ENCODE peak calls at places on chromosomes 4 and X, in six cellular contexts. One of them, this sample, is unnamed.

GRCh38 chr4:55363618-55364420 is 17.8 kb downstream of the SRD5A3 start:
- DNase-seq in gastrocnemius medialis: no peak
- DNase-seq in GM13976: no peak
- DNase-seq in activated B cell treated with CpG ODN at 0.5 μM for 24 hours: no peak
- DNase-seq in astrocyte of the spinal cord: no peak
- DNase-seq in tibial nerve: no peak
- DNase-seq in this sample: no peak

GRCh38 chrX:30215357-30215843 is at the start of gene MAGEB2:
- DNase-seq in gastrocnemius medialis: no peak
- DNase-seq in GM13976: no peak
- DNase-seq in activated B cell treated with CpG ODN at 0.5 μM for 24 hours: no peak
- DNase-seq in astrocyte of the spinal cord: no peak
- DNase-seq in tibial nerve: no peak
- DNase-seq in this sample: no peak

GRCh38 chr4:64068096-64068495 is 341.2 kb downstream of the TECRL start:
- DNase-seq in gastrocnemius medialis: no peak
- DNase-seq in GM13976: no peak
- DNase-seq in activated B cell treated with CpG ODN at 0.5 μM for 24 hours: no peak
- DNase-seq in astrocyte of the spinal cord: peak; percentile 1
- DNase-seq in tibial nerve: no peak
- DNase-seq in this sample: no peak

GRCh38 chr4:108586778-108587177 is 33.6 kb upstream of the RPL34 start:
- DNase-seq in gastrocnemius medialis: no peak
- DNase-seq in GM13976: no peak
- DNase-seq in activated B cell treated with CpG ODN at 0.5 μM for 24 hours: no peak
- DNase-seq in astrocyte of the spinal cord: no peak
- DNase-seq in tibial nerve: no peak
- DNase-seq in this sample: no peak

GRCh38 chrX:21770631-21771321 is 12.9 kb upstream of the SMPX start:
- DNase-seq in gastrocnemius medialis: no peak
- DNase-seq in GM13976: no peak
- DNase-seq in activated B cell treated with CpG ODN at 0.5 μM for 24 hours: no peak
- DNase-seq in astrocyte of the spinal cord: no peak
- DNase-seq in tibial nerve: no peak
- DNase-seq in this sample: no peak

GRCh38 chrX:123731987-123732678 is 719 bp downstream of the THOC2 start:
- DNase-seq in gastrocnemius medialis: no peak
- DNase-seq in GM13976: no peak
- DNase-seq in activated B cell treated with CpG ODN at 0.5 μM for 24 hours: no peak
- DNase-seq in astrocyte of the spinal cord: peak; percentile 24
- DNase-seq in tibial nerve: no peak
- DNase-seq in this sample: peak; percentile 19

GRCh38 chr4:10015140-10015753 is 6.0 kb downstream of the SLC2A9 start:
- DNase-seq in gastrocnemius medialis: no peak
- DNase-seq in GM13976: no peak
- DNase-seq in activated B cell treated with CpG ODN at 0.5 μM for 24 hours: no peak
- DNase-seq in astrocyte of the spinal cord: peak; percentile 10
- DNase-seq in tibial nerve: no peak
- DNase-seq in this sample: no peak

GRCh38 chr4:96166806-96167205 is 326.9 kb downstream of the PDHA2 start:
- DNase-seq in gastrocnemius medialis: no peak
- DNase-seq in GM13976: no peak
- DNase-seq in activated B cell treated with CpG ODN at 0.5 μM for 24 hours: no peak
- DNase-seq in astrocyte of the spinal cord: no peak
- DNase-seq in tibial nerve: no peak
- DNase-seq in this sample: no peak

GRCh38 chr4:10584042-10584441 is 100.5 kb downstream of the CLNK start:
- DNase-seq in gastrocnemius medialis: no peak
- DNase-seq in GM13976: peak; percentile 46
- DNase-seq in activated B cell treated with CpG ODN at 0.5 μM for 24 hours: no peak
- DNase-seq in astrocyte of the spinal cord: peak; percentile 89
- DNase-seq in tibial nerve: no peak
- DNase-seq in this sample: no peak

GRCh38 chr4:12679217-12679616 is 804.9 kb downstream of the RAB28 start:
- DNase-seq in gastrocnemius medialis: no peak
- DNase-seq in GM13976: peak; percentile 1
- DNase-seq in activated B cell treated with CpG ODN at 0.5 μM for 24 hours: no peak
- DNase-seq in astrocyte of the spinal cord: no peak
- DNase-seq in tibial nerve: no peak
- DNase-seq in this sample: no peak

GRCh38 chr4:67204441-67204840 is 340.9 kb downstream of the CENPC start:
- DNase-seq in gastrocnemius medialis: no peak
- DNase-seq in GM13976: no peak
- DNase-seq in activated B cell treated with CpG ODN at 0.5 μM for 24 hours: no peak
- DNase-seq in astrocyte of the spinal cord: peak; percentile 53
- DNase-seq in tibial nerve: no peak
- DNase-seq in this sample: no peak

GRCh38 chr4:90992213-90992612 is 865.0 kb downstream of the CCSER1 start:
- DNase-seq in gastrocnemius medialis: no peak
- DNase-seq in GM13976: no peak
- DNase-seq in activated B cell treated with CpG ODN at 0.5 μM for 24 hours: no peak
- DNase-seq in astrocyte of the spinal cord: no peak
- DNase-seq in tibial nerve: no peak
- DNase-seq in this sample: no peak

GRCh38 chrX:77788050-77788449 is 2.0 kb upstream of the ATRX start:
- DNase-seq in gastrocnemius medialis: no peak
- DNase-seq in GM13976: no peak
- DNase-seq in activated B cell treated with CpG ODN at 0.5 μM for 24 hours: no peak
- DNase-seq in astrocyte of the spinal cord: no peak
- DNase-seq in tibial nerve: no peak
- DNase-seq in this sample: no peak

GRCh38 chrX:151754042-151754419 is 19.5 kb downstream of the CNGA2 start:
- DNase-seq in gastrocnemius medialis: no peak
- DNase-seq in GM13976: no peak
- DNase-seq in activated B cell treated with CpG ODN at 0.5 μM for 24 hours: no peak
- DNase-seq in astrocyte of the spinal cord: peak; percentile 76
- DNase-seq in tibial nerve: no peak
- DNase-seq in this sample: no peak

GRCh38 chr4:137896221-137896737 is 345.9 kb downstream of the SLC7A11 start:
- DNase-seq in gastrocnemius medialis: no peak
- DNase-seq in GM13976: no peak
- DNase-seq in activated B cell treated with CpG ODN at 0.5 μM for 24 hours: no peak
- DNase-seq in astrocyte of the spinal cord: no peak
- DNase-seq in tibial nerve: no peak
- DNase-seq in this sample: no peak

GRCh38 chrX:100048156-100048555 is 361.9 kb downstream of the PCDH19 start:
- DNase-seq in gastrocnemius medialis: no peak
- DNase-seq in GM13976: no peak
- DNase-seq in activated B cell treated with CpG ODN at 0.5 μM for 24 hours: no peak
- DNase-seq in astrocyte of the spinal cord: no peak
- DNase-seq in tibial nerve: no peak
- DNase-seq in this sample: no peak

GRCh38 chrX:129825746-129826505 is 17.8 kb downstream of the ZDHHC9 start:
- DNase-seq in gastrocnemius medialis: no peak
- DNase-seq in GM13976: no peak
- DNase-seq in activated B cell treated with CpG ODN at 0.5 μM for 24 hours: no peak
- DNase-seq in astrocyte of the spinal cord: no peak
- DNase-seq in tibial nerve: no peak
- DNase-seq in this sample: no peak

GRCh38 chr4:73664470-73664869 is 44.2 kb upstream of the RASSF6 start:
- DNase-seq in gastrocnemius medialis: no peak
- DNase-seq in GM13976: no peak
- DNase-seq in activated B cell treated with CpG ODN at 0.5 μM for 24 hours: no peak
- DNase-seq in astrocyte of the spinal cord: no peak
- DNase-seq in tibial nerve: no peak
- DNase-seq in this sample: no peak

GRCh38 chr4:73660808-73661207 is 40.6 kb upstream of the RASSF6 start:
- DNase-seq in gastrocnemius medialis: no peak
- DNase-seq in GM13976: no peak
- DNase-seq in activated B cell treated with CpG ODN at 0.5 μM for 24 hours: no peak
- DNase-seq in astrocyte of the spinal cord: no peak
- DNase-seq in tibial nerve: no peak
- DNase-seq in this sample: no peak

GRCh38 chr4:73662709-73663546 is 42.7 kb upstream of the RASSF6 start:
- DNase-seq in gastrocnemius medialis: no peak
- DNase-seq in GM13976: peak; percentile 24
- DNase-seq in activated B cell treated with CpG ODN at 0.5 μM for 24 hours: no peak
- DNase-seq in astrocyte of the spinal cord: peak; percentile 86
- DNase-seq in tibial nerve: no peak
- DNase-seq in this sample: no peak

DNA sequence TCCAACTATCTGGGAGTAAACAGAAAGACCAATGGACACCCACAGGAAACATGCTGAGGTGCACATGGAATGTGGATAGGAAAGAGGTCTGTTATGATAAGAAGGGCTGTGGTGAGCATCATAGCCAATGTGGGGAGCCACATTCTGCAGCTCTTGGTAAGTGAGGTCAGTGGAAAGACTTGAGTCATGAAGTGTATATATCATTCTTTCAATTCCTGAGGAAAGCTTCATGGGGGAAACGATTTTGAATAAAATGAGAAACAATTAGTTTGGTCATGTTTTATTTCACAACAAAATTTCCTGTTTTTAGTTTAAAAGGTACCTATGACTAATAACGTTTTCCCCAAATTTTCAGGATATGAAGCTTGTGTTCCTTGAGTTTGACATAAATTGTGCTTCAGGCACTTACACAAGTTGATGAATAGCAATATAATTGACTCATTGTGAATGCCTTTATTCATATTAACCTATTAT is 41.4 kb upstream of the RASSF6 start:
- DNase-seq in gastrocnemius medialis: no peak
- DNase-seq in GM13976: no peak
- DNase-seq in activated B cell treated with CpG ODN at 0.5 μM for 24 hours: no peak
- DNase-seq in astrocyte of the spinal cord: peak; percentile 99
- DNase-seq in tibial nerve: no peak
- DNase-seq in this sample: no peak
- TF ChIP-seq CTCF in gastrocnemius medialis: no peak
- TF ChIP-seq CTCF in GM13976: no peak
- TF ChIP-seq CTCF in activated B cell treated with CpG ODN at 0.5 μM for 24 hours: no peak
- TF ChIP-seq CTCF in astrocyte of the spinal cord: no peak
- TF ChIP-seq CTCF in tibial nerve: no peak
- TF ChIP-seq CTCF in this sample: no peak

GRCh38 chr4:66169341-66169740 is 499.1 kb upstream of the EPHA5 start:
- DNase-seq in gastrocnemius medialis: no peak
- DNase-seq in GM13976: no peak
- DNase-seq in activated B cell treated with CpG ODN at 0.5 μM for 24 hours: no peak
- DNase-seq in astrocyte of the spinal cord: peak; percentile 44
- DNase-seq in tibial nerve: no peak
- DNase-seq in this sample: no peak
- TF ChIP-seq CTCF in gastrocnemius medialis: no peak
- TF ChIP-seq CTCF in GM13976: no peak
- TF ChIP-seq CTCF in activated B cell treated with CpG ODN at 0.5 μM for 24 hours: no peak
- TF ChIP-seq CTCF in astrocyte of the spinal cord: peak; percentile 36
- TF ChIP-seq CTCF in tibial nerve: no peak
- TF ChIP-seq CTCF in this sample: no peak

DNA sequence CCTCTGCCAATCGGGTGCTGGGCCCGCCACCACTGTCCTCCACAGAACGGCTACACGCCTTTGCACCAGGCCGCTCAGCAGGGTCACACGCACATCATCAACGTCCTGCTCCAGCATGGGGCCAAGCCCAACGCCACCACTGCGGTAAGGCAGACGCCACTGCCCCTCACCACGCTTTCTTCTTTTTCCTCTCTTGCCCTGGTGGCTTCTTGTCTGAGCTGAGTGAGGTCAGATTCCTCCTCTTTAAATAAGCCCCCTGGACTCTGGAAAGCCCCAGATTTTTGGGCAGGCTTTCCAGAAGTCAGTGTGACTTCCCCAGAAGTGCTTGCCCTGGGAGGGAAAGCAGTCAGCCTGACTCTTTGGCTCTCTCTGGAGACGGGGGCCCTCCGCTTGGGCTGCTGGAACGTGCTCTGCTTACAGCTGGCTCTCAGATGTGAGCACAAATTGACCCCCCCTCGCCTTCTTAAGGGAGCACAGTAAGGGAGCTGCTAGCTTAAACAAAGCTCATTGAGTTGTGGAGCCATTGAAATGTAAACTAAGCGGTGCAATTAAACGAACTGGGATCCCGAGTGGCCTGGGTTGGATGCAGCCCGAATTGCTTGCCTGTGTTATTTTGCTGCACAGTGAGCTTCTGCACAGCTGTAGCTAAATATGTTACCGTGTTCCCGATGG is 243.1 kb downstream of the ANK2 start:
- DNase-seq in gastrocnemius medialis: no peak
- DNase-seq in GM13976: no peak
- DNase-seq in activated B cell treated with CpG ODN at 0.5 μM for 24 hours: no peak
- DNase-seq in astrocyte of the spinal cord: peak; percentile 66
- DNase-seq in tibial nerve: no peak
- DNase-seq in this sample: no peak
- TF ChIP-seq CTCF in gastrocnemius medialis: no peak
- TF ChIP-seq CTCF in GM13976: no peak
- TF ChIP-seq CTCF in activated B cell treated with CpG ODN at 0.5 μM for 24 hours: no peak
- TF ChIP-seq CTCF in astrocyte of the spinal cord: no peak
- TF ChIP-seq CTCF in tibial nerve: no peak
- TF ChIP-seq CTCF in this sample: no peak

GRCh38 chr4:139176299-139177048 is 544 bp downstream of the ELF2 start:
- DNase-seq in gastrocnemius medialis: peak; percentile 80
- DNase-seq in GM13976: peak; percentile 74
- DNase-seq in activated B cell treated with CpG ODN at 0.5 μM for 24 hours: peak; percentile 74
- DNase-seq in astrocyte of the spinal cord: peak; percentile 85
- DNase-seq in tibial nerve: peak; percentile 76
- DNase-seq in this sample: peak; percentile 73

GRCh38 chr4:139171878-139172691 is 4.9 kb downstream of the ELF2 start:
- DNase-seq in gastrocnemius medialis: no peak
- DNase-seq in GM13976: no peak
- DNase-seq in activated B cell treated with CpG ODN at 0.5 μM for 24 hours: no peak
- DNase-seq in astrocyte of the spinal cord: peak; percentile 39
- DNase-seq in tibial nerve: no peak
- DNase-seq in this sample: no peak

GRCh38 chr4:139175647-139176298 is 1.2 kb downstream of the ELF2 start:
- DNase-seq in gastrocnemius medialis: no peak
- DNase-seq in GM13976: peak; percentile 25
- DNase-seq in activated B cell treated with CpG ODN at 0.5 μM for 24 hours: no peak
- DNase-seq in astrocyte of the spinal cord: peak; percentile 6
- DNase-seq in tibial nerve: no peak
- DNase-seq in this sample: no peak

GRCh38 chr4:139177049-139177887 is at the start of gene ELF2:
- DNase-seq in gastrocnemius medialis: peak; percentile 96
- DNase-seq in GM13976: peak; percentile 93
- DNase-seq in activated B cell treated with CpG ODN at 0.5 μM for 24 hours: peak; percentile 81
- DNase-seq in astrocyte of the spinal cord: peak; percentile 92
- DNase-seq in tibial nerve: peak; percentile 87
- DNase-seq in this sample: peak; percentile 80

DNA sequence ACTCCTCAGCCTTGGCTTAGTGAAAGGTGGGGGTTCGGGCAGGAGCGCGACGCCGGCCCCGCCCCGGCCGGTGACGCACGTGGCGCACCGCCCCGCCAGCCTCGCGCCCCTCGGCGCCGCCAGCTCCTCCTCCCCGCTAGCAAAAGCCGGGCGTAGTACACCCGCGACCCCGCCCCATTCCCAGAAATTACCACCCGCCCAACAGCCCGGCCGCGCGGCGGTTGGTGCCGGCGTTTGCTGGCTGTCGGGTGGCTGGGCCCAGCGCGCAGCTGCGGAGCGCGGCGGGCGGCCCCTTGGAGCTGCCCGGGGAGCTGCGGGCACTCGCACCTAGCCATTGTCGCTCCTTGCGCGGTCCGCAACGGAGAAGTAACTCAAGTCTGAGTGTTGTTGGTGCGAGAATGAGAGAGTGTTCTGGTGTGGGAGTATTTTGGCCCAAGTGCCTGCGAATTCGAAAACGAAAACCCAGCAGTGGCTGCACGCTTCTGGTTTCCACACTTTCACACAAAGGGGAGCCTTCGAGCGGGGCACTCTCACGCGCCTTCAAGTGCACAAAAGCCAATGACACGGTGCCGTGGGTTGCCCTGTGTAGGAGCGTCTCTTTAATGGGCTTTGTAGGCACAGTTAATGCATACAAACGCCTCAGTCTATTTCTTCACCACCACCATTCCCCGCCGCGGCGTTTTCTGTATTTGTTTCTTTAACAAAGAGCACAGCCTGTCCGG is 1.0 kb upstream of the ELF2 start:
- DNase-seq in gastrocnemius medialis: peak; percentile 95
- DNase-seq in GM13976: peak; percentile 90
- DNase-seq in activated B cell treated with CpG ODN at 0.5 μM for 24 hours: peak; percentile 89
- DNase-seq in astrocyte of the spinal cord: peak; percentile 96
- DNase-seq in tibial nerve: peak; percentile 89
- DNase-seq in this sample: peak; percentile 81
- TF ChIP-seq CTCF in gastrocnemius medialis: no peak
- TF ChIP-seq CTCF in GM13976: no peak
- TF ChIP-seq CTCF in activated B cell treated with CpG ODN at 0.5 μM for 24 hours: no peak
- TF ChIP-seq CTCF in astrocyte of the spinal cord: no peak
- TF ChIP-seq CTCF in tibial nerve: no peak
- TF ChIP-seq CTCF in this sample: no peak